ENCODE peak calls at places on chromosome 12, in four cellular contexts. Y, R, H and G are unnamed samples.

GRCh38 chr12:105803292-105803691 is 335.5 kb downstream of the NUAK1 start:
- DNase-seq in Y (no peak), R (peak), H (no peak), G (no peak)

GRCh38 chr12:92943482-92944250 is 14.6 kb upstream of the EEA1 start:
- DNase-seq in Y (peak), R (peak), H (no peak), G (no peak)

GRCh38 chr12:4910502-4911315 is 1.0 kb downstream of the KCNA1 start:
- DNase-seq in Y (no peak), R (no peak), H (no peak), G (no peak)

GRCh38 chr12:67593041-67593870 is 55.3 kb upstream of the DYRK2 start:
- DNase-seq in Y (peak), R (no peak), H (no peak), G (no peak)

GRCh38 chr12:41485203-41485602 is 297.1 kb downstream of the PDZRN4 start:
- DNase-seq in Y (no peak), R (peak), H (no peak), G (no peak)

GRCh38 chr12:31002999-31003398 is 70.7 kb upstream of the DDX11 start:
- DNase-seq in Y (peak), R (no peak), H (no peak), G (peak)

GRCh38 chr12:64655141-64655540 is 44.8 kb downstream of the RASSF3 start:
- DNase-seq in Y (no peak), R (no peak), H (no peak), G (no peak)

GRCh38 chr12:130097342-130097741 is 64.9 kb upstream of the FZD10 start:
- DNase-seq in Y (no peak), R (no peak), H (no peak), G (no peak)

GRCh38 chr12:40202095-40203059 is 22.4 kb upstream of the LRRK2 start:
- DNase-seq in Y (no peak), R (no peak), H (no peak), G (no peak)

GRCh38 chr12:117092886-117093285 is 6.3 kb downstream of the TESC start:
- DNase-seq in Y (no peak), R (no peak), H (no peak), G (no peak)

GRCh38 chr12:41437578-41437977 is 249.5 kb downstream of the PDZRN4 start:
- DNase-seq in Y (no peak), R (peak), H (no peak), G (peak)

GRCh38 chr12:108099085-108099484 is 30.0 kb upstream of the WSCD2 start:
- DNase-seq in Y (no peak), R (no peak), H (no peak), G (no peak)

GRCh38 chr12:29317556-29318363 is 63.2 kb downstream of the ERGIC2 start:
- DNase-seq in Y (peak), R (peak), H (no peak), G (peak)

GRCh38 chr12:31033146-31033545 is 40.5 kb upstream of the DDX11 start:
- DNase-seq in Y (no peak), R (no peak), H (no peak), G (no peak)

DNA sequence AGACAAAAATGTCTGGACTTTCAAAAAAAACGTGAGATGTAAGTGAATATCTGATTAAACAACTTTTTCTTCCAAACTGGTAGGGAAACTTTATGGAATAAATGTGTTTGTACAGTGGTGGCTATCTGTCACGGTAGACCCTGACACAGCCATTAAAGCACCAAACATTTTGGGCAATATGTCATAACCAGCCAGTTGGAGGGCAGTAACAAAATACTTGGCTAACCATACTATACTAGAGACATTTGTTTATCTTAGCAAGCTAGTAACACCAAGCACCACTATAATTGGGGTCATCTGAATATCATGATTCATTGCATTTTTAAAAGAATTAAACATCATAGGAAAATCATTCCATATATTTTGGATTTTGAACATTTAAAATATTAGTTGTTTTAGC is 6.0 kb upstream of the MYF6 start:
- DNase-seq in Y (no peak), R (no peak), H (no peak), G (no peak)
- H3K4me3 ChIP-seq in Y (no peak), R (no peak), H (no peak), G (no peak)

DNA sequence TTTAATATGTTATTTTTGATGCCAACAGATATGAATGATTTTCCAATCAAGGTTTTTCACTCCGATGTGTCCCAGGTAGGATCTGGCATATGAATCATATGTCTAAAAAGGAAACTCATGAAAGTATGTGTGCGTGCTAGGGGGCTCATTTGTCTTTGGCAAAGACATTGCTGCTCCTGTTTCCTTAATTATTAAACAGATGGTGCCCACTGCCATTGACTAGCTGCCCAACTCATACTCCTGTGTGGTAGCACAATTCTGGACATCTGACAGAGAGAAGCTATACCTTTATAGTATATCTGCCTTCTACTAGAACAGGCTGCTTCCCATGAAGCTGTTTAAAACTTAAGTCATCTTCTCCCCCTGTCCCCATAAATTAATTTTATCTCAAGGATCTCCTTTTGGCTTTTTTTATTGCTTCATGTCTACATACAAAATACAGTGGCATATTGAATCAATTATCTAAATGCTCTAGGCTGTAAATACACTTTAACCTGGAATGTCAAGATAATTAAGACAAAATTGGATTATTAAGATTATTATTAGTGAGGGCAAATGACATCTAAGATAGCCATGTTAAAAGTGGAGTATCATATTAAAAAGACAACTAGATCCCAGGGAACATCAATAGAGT is 1.4 kb upstream of the PDE3A start:
- DNase-seq in Y (no peak), R (no peak), H (no peak), G (no peak)
- H3K4me3 ChIP-seq in Y (no peak), R (no peak), H (no peak), G (no peak)

GRCh38 chr12:46669720-46670119 is 156.1 kb downstream of the SLC38A4 start:
- DNase-seq in Y (peak), R (peak), H (no peak), G (no peak)

GRCh38 chr12:46674126-46674525 is 151.7 kb downstream of the SLC38A4 start:
- DNase-seq in Y (no peak), R (no peak), H (no peak), G (no peak)

GRCh38 chr12:46674818-46675217 is 151.0 kb downstream of the SLC38A4 start:
- DNase-seq in Y (no peak), R (no peak), H (no peak), G (no peak)

GRCh38 chr12:46667547-46667946 is 158.2 kb downstream of the SLC38A4 start:
- DNase-seq in Y (no peak), R (peak), H (no peak), G (no peak)

GRCh38 chr12:46671102-46671501 is 154.7 kb downstream of the SLC38A4 start:
- DNase-seq in Y (no peak), R (no peak), H (no peak), G (no peak)
- H3K4me3 ChIP-seq in Y (no peak), R (no peak), H (no peak), G (no peak)

GRCh38 chr12:109714141-109714912 is 702 bp downstream of the FAM222A start:
- DNase-seq in Y (peak), R (peak), H (peak), G (no peak)

GRCh38 chr12:109716092-109716479 is 2.5 kb downstream of the FAM222A start:
- DNase-seq in Y (no peak), R (no peak), H (peak), G (no peak)

GRCh38 chr12:109716512-109717389 is 3.1 kb downstream of the FAM222A start:
- DNase-seq in Y (no peak), R (no peak), H (peak), G (no peak)

GRCh38 chr12:109714913-109715244 is 1.3 kb downstream of the FAM222A start:
- DNase-seq in Y (no peak), R (no peak), H (peak), G (no peak)

DNA sequence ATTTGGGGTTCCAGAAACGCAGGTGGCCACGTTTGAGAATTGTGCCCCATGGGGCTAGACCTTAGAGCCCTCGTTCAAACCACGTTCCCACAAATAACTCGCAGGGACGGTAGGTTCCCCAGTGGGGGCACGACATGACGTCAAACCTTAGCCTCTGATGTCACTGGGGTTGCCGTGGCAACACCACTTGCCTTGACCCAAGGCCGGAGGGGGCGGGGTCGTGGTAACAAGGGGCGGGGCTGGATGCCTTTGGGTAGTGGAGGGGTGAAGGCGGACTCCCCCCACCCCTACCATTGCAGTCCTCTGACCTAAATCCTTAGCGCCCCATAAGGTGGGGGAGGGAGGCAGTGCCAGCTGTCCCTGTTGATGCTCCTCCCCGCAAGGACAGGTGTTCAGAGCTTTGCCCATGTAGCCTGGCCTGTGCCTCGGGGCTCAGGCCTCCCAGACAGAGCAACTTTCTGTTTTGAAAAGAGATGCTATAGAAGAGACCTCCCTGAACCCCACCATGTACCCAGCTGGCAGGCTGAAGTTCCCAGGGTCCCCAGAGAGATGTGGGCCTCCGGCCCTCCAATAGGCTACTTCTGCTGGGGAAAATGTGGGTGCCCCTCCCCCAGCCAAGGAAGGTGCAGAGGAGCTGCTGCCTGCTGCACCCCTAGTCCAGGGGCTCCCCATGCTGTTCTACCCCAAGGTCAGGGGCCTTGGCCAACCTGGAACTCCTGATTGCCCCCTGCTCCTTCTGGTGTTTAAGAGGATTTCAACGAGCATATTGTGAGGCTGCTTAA is 1.9 kb downstream of the FAM222A start:
- DNase-seq in Y (no peak), R (no peak), H (peak), G (no peak)
- H3K4me3 ChIP-seq in Y (no peak), R (no peak), H (peak), G (peak)

DNA sequence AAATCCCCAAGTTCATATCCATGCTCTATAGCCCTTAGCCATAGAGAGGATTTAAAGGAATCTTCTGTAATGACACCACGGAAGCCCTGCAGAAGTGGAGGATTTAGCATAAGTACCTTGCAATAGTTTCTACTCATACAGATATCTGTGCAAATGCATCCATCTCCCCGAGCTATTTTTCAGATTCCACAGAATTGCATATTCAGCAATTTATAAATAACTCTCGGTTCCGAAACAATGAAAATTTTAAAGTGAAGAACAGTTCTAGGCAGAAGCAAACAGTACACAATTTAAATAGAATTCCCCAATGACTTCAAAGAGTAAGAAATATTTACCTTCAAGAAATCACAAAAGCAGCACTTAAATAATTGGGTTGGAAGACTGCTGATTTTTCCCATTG is 379 bp downstream of the IGF1 start:
- DNase-seq in Y (no peak), R (no peak), H (no peak), G (no peak)
- H3K4me3 ChIP-seq in Y (no peak), R (no peak), H (peak), G (no peak)

DNA sequence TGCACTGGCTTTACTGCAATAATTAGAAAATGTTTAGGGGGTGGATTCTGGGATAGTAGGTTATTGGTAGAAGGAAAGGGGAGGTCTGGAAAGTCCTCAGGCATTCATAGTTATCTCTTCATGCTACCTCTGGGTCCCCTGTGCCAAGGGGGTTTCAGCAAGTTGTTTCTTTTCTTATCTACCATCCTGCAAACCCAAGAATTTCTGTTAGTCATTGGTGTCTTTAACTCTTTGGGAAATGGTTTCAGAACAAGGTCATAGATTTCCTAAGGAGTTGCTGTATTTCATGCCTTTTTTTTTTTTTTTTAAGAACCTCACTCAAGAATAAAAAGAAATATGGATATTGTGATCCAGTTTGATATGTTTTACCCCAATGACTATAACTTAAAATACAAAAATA is 63.6 kb downstream of the SLC4A8 start:
- DNase-seq in Y (no peak), R (peak), H (no peak), G (no peak)
- H3K4me3 ChIP-seq in Y (no peak), R (no peak), H (no peak), G (no peak)

DNA sequence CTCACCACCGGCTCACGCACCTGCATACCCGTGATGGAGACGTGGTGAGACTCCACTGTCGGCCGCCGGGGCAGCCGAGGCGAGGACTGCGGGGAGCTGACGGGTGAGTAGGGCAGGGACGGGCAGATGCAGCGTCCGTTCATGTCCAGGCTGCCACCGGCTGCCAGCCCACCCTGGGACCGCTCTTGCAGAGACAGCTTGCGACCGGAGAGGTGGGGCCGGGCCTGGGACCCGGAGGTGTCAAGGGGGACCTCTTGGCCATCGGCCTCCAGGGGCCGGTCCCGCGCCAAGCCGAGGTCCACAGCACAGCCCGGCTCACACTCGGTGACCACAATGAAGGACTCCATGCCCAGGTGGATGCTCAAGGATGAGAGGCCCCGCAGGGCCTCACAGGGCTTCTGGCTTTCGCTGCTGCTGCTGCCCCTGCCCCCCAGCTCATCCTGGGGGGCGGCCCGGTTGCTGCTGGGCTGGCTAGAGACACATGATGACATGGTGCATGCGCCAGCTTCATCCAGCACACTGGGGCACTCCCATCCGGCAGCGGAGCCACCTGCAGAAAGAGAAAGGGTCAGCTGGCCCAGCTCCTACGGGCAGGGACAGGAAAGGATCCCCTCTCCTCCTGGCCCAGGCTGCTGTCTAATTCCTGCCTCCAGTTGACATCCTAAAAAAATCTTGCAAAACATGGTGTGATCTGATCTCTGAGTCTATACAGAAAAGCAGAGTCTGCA is 22.3 kb downstream of the CAMKK2 start:
- DNase-seq in Y (no peak), R (no peak), H (no peak), G (no peak)
- H3K4me3 ChIP-seq in Y (no peak), R (no peak), H (no peak), G (no peak)

GRCh38 chr12:11798856-11799530 is 149.5 kb downstream of the ETV6 start:
- DNase-seq in Y (peak), R (peak), H (no peak), G (peak)
- H3K4me3 ChIP-seq in Y (no peak), R (no peak), H (no peak), G (no peak)